ENCODE peak calls at places on chromosomes 2 and 18, in seven cellular contexts. G is PC-3; B is progenitor cell of endocrine pancreas; U is NCI-H1048; Q is anterior cingulate cortex; E is choroid plexus epithelial cell; X is CD4-positive, alpha-beta T cell. I is an unnamed sample.

GRCh38 chr2:9378433-9379371 is 44.6 kb downstream of the ITGB1BP1 start:
- DNase-seq in G (peak), B (no peak), U (no peak), Q (no peak), E (peak), X (no peak), I (no peak)

GRCh38 chr2:179952658-179953057 is 54.4 kb downstream of the CWC22 start:
- DNase-seq in G (no peak), B (no peak), U (no peak), Q (no peak), E (no peak), X (no peak), I (no peak)

GRCh38 chr2:205725059-205725458 is 42.8 kb downstream of the NRP2 start:
- DNase-seq in G (no peak), B (no peak), U (no peak), Q (no peak), E (no peak), X (no peak), I (no peak)

GRCh38 chr2:218820746-218821369 is 10.7 kb downstream of the PRKAG3 start:
- DNase-seq in G (no peak), B (no peak), U (no peak), Q (no peak), E (no peak), X (no peak), I (no peak)

GRCh38 chr2:222960126-222960525 is 91.9 kb upstream of the KCNE4 start:
- DNase-seq in G (no peak), B (no peak), U (no peak), Q (no peak), E (peak), X (no peak), I (no peak)

GRCh38 chr2:8421658-8422499 is 260.0 kb upstream of the ID2 start:
- DNase-seq in G (no peak), B (no peak), U (no peak), Q (no peak), E (no peak), X (no peak), I (no peak)

GRCh38 chr2:218985021-218985324 is at the start of gene FEV:
- DNase-seq in G (no peak), B (no peak), U (no peak), Q (no peak), E (no peak), X (no peak), I (no peak)

GRCh38 chr2:26295511-26295910 is 50.4 kb upstream of the SELENOI start:
- DNase-seq in G (no peak), B (no peak), U (no peak), Q (no peak), E (no peak), X (no peak), I (no peak)

GRCh38 chr2:167265004-167265403 is 376.7 kb downstream of the XIRP2 start:
- DNase-seq in G (no peak), B (no peak), U (no peak), Q (no peak), E (no peak), X (no peak), I (no peak)

GRCh38 chr2:6492573-6492972 is 373.1 kb downstream of the CMPK2 start:
- DNase-seq in G (no peak), B (no peak), U (no peak), Q (no peak), E (no peak), X (no peak), I (no peak)

GRCh38 chr18:75293591-75293990 is 83.0 kb downstream of the TSHZ1 start:
- DNase-seq in G (no peak), B (no peak), U (no peak), Q (no peak), E (peak), X (no peak), I (no peak)

GRCh38 chr2:53202063-53202462 is 565.5 kb upstream of the CHAC2 start:
- DNase-seq in G (peak), B (no peak), U (no peak), Q (no peak), E (peak), X (no peak), I (no peak)

GRCh38 chr18:32974421-32975165 is 201.8 kb upstream of the KLHL14 start:
- DNase-seq in G (no peak), B (no peak), U (no peak), Q (no peak), E (peak), X (no peak), I (no peak)

GRCh38 chr18:68564961-68565360 is 149.9 kb downstream of the TMX3 start:
- DNase-seq in G (no peak), B (no peak), U (no peak), Q (no peak), E (no peak), X (no peak), I (no peak)

GRCh38 chr2:222756951-222757645 is 85.6 kb downstream of the MOGAT1 start:
- DNase-seq in G (peak), B (no peak), U (no peak), Q (no peak), E (peak), X (no peak), I (no peak)

GRCh38 chr2:141929331-141930252 is 201.2 kb downstream of the LRP1B start:
- DNase-seq in G (no peak), B (no peak), U (no peak), Q (no peak), E (no peak), X (no peak), I (no peak)

GRCh38 chr18:79393626-79394401 is 1.9 kb upstream of the NFATC1 start:
- DNase-seq in G (peak), B (no peak), U (peak), Q (no peak), E (peak), X (no peak), I (no peak)

GRCh38 chr18:9135912-9136314 is 668 bp upstream of the ANKRD12 start:
- DNase-seq in G (peak), B (peak), U (peak), Q (no peak), E (peak), X (no peak), I (peak)

GRCh38 chr2:239291505-239292350 is 109.1 kb downstream of the HDAC4 start:
- DNase-seq in G (no peak), B (no peak), U (no peak), Q (no peak), E (no peak), X (no peak), I (no peak)

GRCh38 chr2:25115902-25116301 is 52.5 kb downstream of the POMC start:
- DNase-seq in G (no peak), B (no peak), U (no peak), Q (no peak), E (peak), X (no peak), I (no peak)

GRCh38 chr2:18232731-18233438 is 327.6 kb downstream of the RDH14 start:
- DNase-seq in G (peak), B (no peak), U (no peak), Q (no peak), E (peak), X (no peak), I (no peak)

GRCh38 chr2:128424406-128424805 is 105.7 kb upstream of the HS6ST1 start:
- DNase-seq in G (no peak), B (no peak), U (no peak), Q (no peak), E (no peak), X (no peak), I (no peak)

GRCh38 chr2:14996306-14997014 is 363.9 kb downstream of the LRATD1 start:
- DNase-seq in G (no peak), B (no peak), U (no peak), Q (no peak), E (no peak), X (no peak), I (no peak)

GRCh38 chr18:23357992-23358594 is 95.0 kb upstream of the RIOK3 start:
- DNase-seq in G (no peak), B (no peak), U (no peak), Q (no peak), E (peak), X (no peak), I (no peak)

GRCh38 chr2:212843409-212844199 is 305.0 kb upstream of the ERBB4 start:
- DNase-seq in G (peak), B (no peak), U (no peak), Q (no peak), E (peak), X (no peak), I (no peak)

GRCh38 chr2:16150456-16151280 is 210.3 kb downstream of the MYCN start:
- DNase-seq in G (no peak), B (no peak), U (no peak), Q (no peak), E (no peak), X (no peak), I (no peak)

GRCh38 chr2:163934134-163934533 is 198.3 kb upstream of the FIGN start:
- DNase-seq in G (no peak), B (no peak), U (no peak), Q (no peak), E (no peak), X (no peak), I (no peak)

GRCh38 chr2:15561574-15562344 is 625 bp upstream of the NBAS start:
- DNase-seq in G (peak), B (no peak), U (no peak), Q (peak), E (peak), X (peak), I (peak)